ENCODE peak calls at places on chromosomes 6 and 20, in five cellular contexts. Z, P, L, R and W are unnamed samples. For H3K4me1, the result is how much of the 10 kb centered on the place peaks cover.

GRCh38 chr6:1591243-1591642 is 18.5 kb upstream of the FOXC1 start:
- DNase-seq in L (no peak), Z (no peak), P (no peak), R (no peak), W (no peak)

GRCh38 chr6:14066782-14067406 is 50.7 kb upstream of the CD83 start:
- DNase-seq in P (peak), L (no peak), Z (no peak), R (no peak), W (no peak)

GRCh38 chr6:135568366-135568765 is 70.8 kb upstream of the AHI1 start:
- DNase-seq in Z (no peak), L (no peak), R (peak), P (no peak), W (no peak)

GRCh38 chr20:52783769-52784168 is 188.4 kb upstream of the TSHZ2 start:
- DNase-seq in P (no peak), Z (no peak), R (no peak), L (no peak), W (no peak)

GRCh38 chr6:15312500-15312899 is 66.6 kb downstream of the JARID2 start:
- DNase-seq in R (no peak), Z (no peak), P (no peak), L (no peak), W (no peak)

GRCh38 chr6:82554706-82555105 is 191.1 kb downstream of the TPBG start:
- DNase-seq in P (no peak), Z (no peak), R (no peak), L (no peak), W (no peak)

GRCh38 chr6:9842004-9842720 is 572.7 kb downstream of the TFAP2A start:
- DNase-seq in R (no peak), P (no peak), Z (no peak), L (no peak), W (no peak)

GRCh38 chr6:49553353-49553752 is 2.9 kb downstream of the C6orf141 start:
- DNase-seq in L (no peak), R (no peak), Z (no peak), P (no peak), W (no peak)

GRCh38 chr6:161218222-161218621 is 55.6 kb downstream of the AGPAT4 start:
- DNase-seq in L (no peak), P (no peak), Z (no peak), R (no peak), W (no peak)

GRCh38 chr20:51654060-51654459 is 111.5 kb upstream of the NFATC2 start:
- DNase-seq in Z (no peak), L (no peak), P (no peak), R (no peak), W (no peak)

GRCh38 chr6:118171852-118172251 is 264.8 kb downstream of the SLC35F1 start:
- DNase-seq in R (no peak), P (no peak), Z (no peak), L (no peak), W (no peak)

GRCh38 chr6:3176562-3177355 is 19.4 kb upstream of the TUBB2A start:
- DNase-seq in R (no peak), L (no peak), P (peak), Z (peak), W (no peak)

GRCh38 chr6:159826968-159827647 is 27.0 kb downstream of the PNLDC1 start:
- DNase-seq in L (no peak), Z (no peak), R (no peak), P (no peak), W (no peak)

GRCh38 chr6:157054531-157054979 is 268.8 kb downstream of the TMEM242 start:
- DNase-seq in P (no peak), Z (no peak), R (no peak), L (no peak), W (no peak)

GRCh38 chr6:16800942-16801341 is 39.7 kb upstream of the ATXN1 start:
- DNase-seq in Z (no peak), L (no peak), P (no peak), R (no peak), W (no peak)

GRCh38 chr6:41497994-41498393 is 48.2 kb upstream of the FOXP4 start:
- DNase-seq in R (no peak), L (no peak), Z (no peak), P (no peak), W (no peak)

GRCh38 chr6:36599791-36600209 is 5.6 kb downstream of the SRSF3 start:
- DNase-seq in Z (no peak), P (peak), L (no peak), R (peak), W (no peak)

GRCh38 chr6:119134752-119135151 is 56.3 kb upstream of the FAM184A start:
- DNase-seq in Z (no peak), L (no peak), R (no peak), P (no peak), W (no peak)

GRCh38 chr20:44649976-44650375 is 1.5 kb downstream of the ADA start:
- DNase-seq in L (no peak), Z (no peak), P (no peak), R (no peak), W (no peak)

GRCh38 chr6:3229566-3230274 is 2.3 kb upstream of the TUBB2B start:
- DNase-seq in Z (no peak), L (no peak), P (no peak), R (no peak), W (peak)

GRCh38 chr6:108113557-108114519 is 39.3 kb upstream of the OSTM1 start:
- DNase-seq in Z (no peak), R (no peak), L (peak), P (no peak), W (no peak)

GRCh38 chr20:4725263-4725550 is 3.5 kb downstream of the PRND start:
- DNase-seq in R (no peak), Z (no peak), P (no peak), L (no peak), W (no peak)

GRCh38 chr6:138455746-138456392 is 43.4 kb downstream of the NHSL1 start:
- DNase-seq in P (no peak), R (no peak), L (no peak), Z (no peak), W (no peak)

GRCh38 chr6:144285548-144285797 is 338 bp downstream of the UTRN start:
- DNase-seq in P (no peak), Z (no peak), R (no peak), L (no peak), W (no peak)

GRCh38 chr6:151263967-151264366 is 24.2 kb downstream of the AKAP12 start:
- DNase-seq in R (no peak), Z (peak), P (peak), L (no peak), W (peak)

DNA sequence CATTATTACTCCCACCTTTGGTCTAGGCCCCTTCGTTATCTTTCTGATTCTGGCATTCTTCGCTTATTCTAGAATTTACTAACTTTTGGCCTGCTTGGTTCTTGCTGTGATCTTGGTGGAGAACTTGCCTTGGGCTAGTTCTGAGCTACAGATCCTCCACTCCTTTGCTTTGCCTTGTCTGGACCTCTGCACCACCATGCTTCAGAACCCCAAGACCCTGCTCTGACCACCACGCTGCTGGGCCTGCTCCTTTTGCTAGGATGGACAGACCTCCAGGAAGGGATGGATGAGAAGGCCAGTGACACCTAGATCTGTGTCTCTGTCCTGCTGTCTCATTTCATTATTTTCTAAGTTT is 30.4 kb upstream of the CCN2 start:
- DNase-seq in R (no peak), Z (no peak), L (no peak), P (no peak), W (no peak)
- H3K4me1 ChIP-seq in R (under half), Z (under half), L (under half), P (under half), W (under half)

GRCh38 chr6:85865665-85866372 is 223.1 kb upstream of the SYNCRIP start:
- DNase-seq in Z (no peak), R (no peak), P (no peak), L (no peak), W (no peak)

GRCh38 chr6:85866373-85866740 is 223.7 kb upstream of the SYNCRIP start:
- DNase-seq in R (no peak), L (no peak), Z (no peak), P (no peak), W (no peak)

GRCh38 chr6:85867595-85867994 is 224.9 kb upstream of the SYNCRIP start:
- DNase-seq in L (no peak), P (no peak), Z (no peak), R (no peak), W (no peak)

GRCh38 chr6:85866758-85867401 is 224.2 kb upstream of the SYNCRIP start:
- DNase-seq in Z (no peak), R (no peak), L (peak), P (no peak), W (no peak)

GRCh38 chr6:85868685-85869084 is 226.0 kb upstream of the SYNCRIP start:
- DNase-seq in P (no peak), R (no peak), Z (no peak), L (no peak), W (no peak)
- TF ChIP-seq CTCF in P (no peak), R (no peak), Z (no peak), L (no peak), W (no peak)

DNA sequence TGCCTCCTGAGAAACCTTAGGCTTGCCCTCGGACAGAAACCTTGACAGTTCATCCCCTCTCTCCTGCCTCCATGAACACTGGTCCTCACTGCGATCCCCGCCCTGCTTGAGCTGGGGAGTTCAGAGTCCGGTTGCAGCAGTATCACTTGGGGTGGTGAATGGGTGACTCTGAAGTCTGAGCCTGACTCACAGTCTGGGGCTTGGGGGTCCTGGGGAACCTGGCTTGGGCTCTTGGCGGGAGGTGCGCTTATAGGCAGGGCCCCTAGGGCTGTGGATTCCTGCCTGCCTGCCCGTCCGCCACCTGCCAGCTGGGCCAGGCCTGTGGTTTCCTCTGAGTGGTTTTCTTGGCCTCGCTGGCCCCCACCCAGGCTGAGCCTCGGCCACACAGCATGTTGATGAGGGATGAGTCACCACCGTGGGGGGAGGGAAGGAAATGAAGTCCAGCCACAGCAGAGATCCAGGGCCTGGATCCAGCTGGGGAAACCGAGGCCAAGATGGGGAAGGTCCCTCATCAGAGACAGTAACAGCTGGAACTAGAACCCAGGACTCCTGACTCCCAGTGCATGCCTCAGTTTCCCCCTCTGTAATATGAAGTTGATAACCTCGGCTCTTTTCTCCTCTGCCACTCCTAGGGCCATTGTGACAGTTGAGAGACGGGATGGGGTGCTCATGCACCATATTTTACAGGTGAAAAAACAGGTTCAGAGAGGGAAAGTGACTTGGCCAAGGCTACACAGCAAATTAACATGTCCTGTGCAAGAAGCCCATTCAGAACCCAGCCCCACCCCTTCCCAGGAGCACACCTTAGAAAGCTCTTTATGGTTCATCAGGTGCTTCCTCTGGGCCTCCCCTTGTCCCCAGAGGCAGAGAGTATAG is 9.2 kb downstream of the FOXS1 start:
- DNase-seq in Z (peak), R (no peak), P (peak), L (peak), W (peak)
- H3K4me3 ChIP-seq in Z (no peak), R (no peak), P (no peak), L (no peak), W (no peak)

GRCh38 chr20:64083380-64084208 is 604 bp downstream of the LKAAEAR1 start:
- DNase-seq in Z (no peak), R (peak), P (peak), L (no peak), W (peak)

GRCh38 chr20:64082126-64082638 is 2.0 kb downstream of the LKAAEAR1 start:
- DNase-seq in P (no peak), L (no peak), R (no peak), Z (no peak), W (no peak)

GRCh38 chr20:64084209-64085152 is at the start of gene LKAAEAR1:
- DNase-seq in P (no peak), L (no peak), Z (no peak), R (no peak), W (no peak)

GRCh38 chr20:64081620-64081964 is 1.7 kb downstream of the OPRL1 start:
- DNase-seq in R (no peak), L (no peak), P (no peak), Z (no peak), W (no peak)

DNA sequence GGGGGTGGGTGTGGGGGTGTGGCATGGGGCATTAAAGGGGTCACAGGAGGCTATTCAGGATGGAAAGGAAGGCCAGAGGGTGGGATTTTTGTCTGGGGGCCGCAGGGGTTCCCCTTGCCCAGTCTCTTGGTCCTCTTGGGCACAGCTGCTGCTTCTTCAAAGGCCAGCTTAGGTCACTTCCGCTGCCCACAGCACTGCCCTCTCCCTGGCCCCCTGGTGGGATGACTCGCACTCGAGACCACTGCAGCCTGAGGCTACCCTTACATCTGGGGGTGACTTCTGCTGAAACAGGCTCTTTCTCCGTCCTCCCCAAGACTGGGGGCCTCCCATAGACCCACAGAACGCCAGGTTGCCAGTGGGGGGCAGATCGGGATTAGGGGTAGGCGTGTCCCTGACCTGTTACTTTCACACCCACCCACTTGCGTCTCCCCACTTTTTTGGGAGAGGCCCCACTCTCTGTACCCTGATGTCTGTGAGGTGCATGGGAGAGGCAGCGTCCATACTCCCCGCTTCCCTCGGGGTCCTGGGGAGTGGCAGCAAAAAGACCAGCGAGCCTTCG is 1.3 kb downstream of the LKAAEAR1 start:
- DNase-seq in L (no peak), R (no peak), P (no peak), Z (no peak), W (no peak)
- H3K4me1 ChIP-seq in L (under half), R (under half), P (under half), Z (under half), W (under half)

GRCh38 chr6:137115653-137116052 is 57.8 kb downstream of the IL22RA2 start:
- DNase-seq in L (no peak), R (no peak), Z (no peak), P (no peak), W (no peak)

GRCh38 chr6:137106183-137106582 is 61.4 kb upstream of the IL20RA start:
- DNase-seq in L (no peak), R (no peak), Z (no peak), P (no peak), W (no peak)

GRCh38 chr6:137112067-137112355 is 61.4 kb downstream of the IL22RA2 start:
- DNase-seq in P (no peak), L (no peak), R (no peak), Z (no peak), W (no peak)

GRCh38 chr6:137107767-137108105 is 63.0 kb upstream of the IL20RA start:
- DNase-seq in Z (no peak), L (no peak), P (no peak), R (no peak), W (no peak)

DNA sequence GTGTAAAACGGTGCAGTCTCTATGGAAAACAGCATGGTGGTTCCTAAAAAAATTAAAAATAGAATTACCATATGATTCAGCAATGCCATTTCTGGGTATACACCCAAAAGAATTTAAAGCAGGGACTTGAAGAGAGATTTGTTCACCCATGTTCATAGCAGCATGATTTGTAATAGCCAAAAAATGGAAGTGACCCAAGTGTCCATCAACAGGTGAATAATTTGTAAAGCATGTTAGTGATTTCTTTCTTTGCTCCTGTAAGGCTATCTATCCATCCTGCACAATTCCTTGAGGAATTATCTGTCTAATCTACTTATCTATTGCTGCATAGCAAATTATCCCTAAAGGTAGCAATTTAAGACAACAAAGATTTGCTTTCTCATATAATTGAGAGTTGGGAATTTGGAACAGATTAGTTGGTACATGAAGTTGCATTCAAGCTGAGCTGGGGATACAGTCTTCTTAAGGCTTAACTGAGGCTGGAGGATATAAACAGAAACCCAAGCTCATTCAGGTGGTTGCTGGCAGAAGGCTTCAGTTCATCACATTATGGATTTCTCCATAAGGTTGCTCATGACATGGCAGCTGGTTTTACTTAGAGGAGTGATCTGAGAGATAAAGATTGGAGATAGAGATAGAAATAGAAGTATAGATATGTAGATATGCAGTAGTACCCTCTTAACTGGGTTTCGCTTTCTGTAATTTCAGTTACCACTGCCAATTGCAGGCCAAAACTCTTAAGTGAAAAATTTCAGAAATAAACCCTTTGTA is 62.0 kb downstream of the IL22RA2 start:
- DNase-seq in P (no peak), L (no peak), Z (no peak), R (no peak), W (no peak)
- TF ChIP-seq CTCF in P (no peak), L (no peak), Z (no peak), R (no peak), W (no peak)

DNA sequence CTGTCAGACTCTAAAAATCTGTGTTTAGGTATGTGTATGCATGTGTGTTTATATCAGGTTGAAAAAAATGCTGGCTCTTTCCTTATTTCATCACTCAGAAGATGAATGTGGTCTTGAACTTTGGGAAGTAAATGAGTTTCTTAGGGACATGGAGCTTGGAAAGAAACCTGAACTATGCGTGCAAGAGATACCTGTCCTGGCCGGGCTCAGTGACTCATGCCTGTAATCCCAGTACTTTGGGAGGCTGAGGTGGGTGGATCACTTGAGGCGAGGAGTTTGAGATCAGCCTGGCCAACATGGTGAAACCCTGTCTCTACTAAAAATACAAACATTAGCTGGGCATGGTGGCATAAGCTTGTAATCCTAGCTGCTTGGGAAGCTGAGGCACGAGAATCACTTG is 4.4 kb upstream of the GLP1R start:
- DNase-seq in Z (no peak), L (no peak), P (no peak), R (no peak), W (no peak)
- H3K4me3 ChIP-seq in Z (no peak), L (no peak), P (no peak), R (no peak), W (no peak)

GRCh38 chr6:128531696-128532095 is 11.3 kb upstream of the PTPRK start:
- DNase-seq in P (no peak), R (no peak), Z (no peak), L (no peak), W (no peak)
- H3K4me1 ChIP-seq in P (under half), R (under half), Z (under half), L (under half), W (under half)